ENCODE peak calls at places on chromosomes 4 and X, in four cellular contexts. B is head of caudate nucleus; U is psoas muscle; Z is activated naive CD4-positive, alpha-beta T cell treated with anti-CD3 and anti-CD28 coated beads for 36 hours. K is an unnamed sample.

GRCh38 chrX:141341341-141341740 is 99.0 kb upstream of the SPANXC start:
- DNase-seq in Z (no peak), B (no peak), U (no peak), K (peak; percentile 3)

GRCh38 chr4:153160856-153161598 is 43.2 kb upstream of the TRIM2 start:
- DNase-seq in B (no peak), U (no peak), Z (no peak), K (no peak)

GRCh38 chr4:158079661-158080060 is 93.2 kb downstream of the GASK1B start:
- DNase-seq in Z (no peak), B (no peak), U (no peak), K (no peak)

GRCh38 chr4:177302371-177303100 is 7.1 kb upstream of the NEIL3 start:
- DNase-seq in U (no peak), Z (no peak), B (no peak), K (no peak)

GRCh38 chr4:183721207-183722081 is 62.4 kb downstream of the TRAPPC11 start:
- DNase-seq in B (peak; percentile 46), U (peak; percentile 76), Z (peak; percentile 66), K (peak; percentile 83)

GRCh38 chrX:16144420-16144819 is 21.1 kb downstream of the GRPR start:
- DNase-seq in Z (no peak), U (no peak), B (no peak), K (no peak)

GRCh38 chr4:55444822-55445221 is 49.1 kb downstream of the TMEM165 start:
- DNase-seq in U (no peak), B (no peak), Z (peak; percentile 12), K (no peak)

GRCh38 chr4:125741825-125742452 is 427.2 kb downstream of the FAT4 start:
- DNase-seq in U (no peak), B (no peak), Z (no peak), K (no peak)

GRCh38 chr4:76233967-76234678 is 17.4 kb upstream of the FAM47E start:
- DNase-seq in Z (no peak), U (no peak), B (no peak), K (no peak)

GRCh38 chr4:98716796-98717195 is 58.4 kb upstream of the TSPAN5 start:
- DNase-seq in U (no peak), B (no peak), Z (no peak), K (no peak)

GRCh38 chr4:55468724-55469123 is 73.0 kb downstream of the TMEM165 start:
- DNase-seq in Z (no peak), B (no peak), U (no peak), K (no peak)

GRCh38 chr4:22416403-22416802 is 99.5 kb downstream of the ADGRA3 start:
- DNase-seq in B (no peak), Z (no peak), U (no peak), K (no peak)

GRCh38 chr4:147195386-147195785 is 249.7 kb upstream of the TTC29 start:
- DNase-seq in B (no peak), U (no peak), Z (no peak), K (no peak)

GRCh38 chr4:41882622-41883347 is 52.4 kb upstream of the TMEM33 start:
- DNase-seq in U (peak; percentile 59), B (no peak), Z (peak; percentile 63), K (peak; percentile 49)

GRCh38 chr4:184983660-184984356 is 34.5 kb upstream of the HELT start:
- DNase-seq in Z (peak; percentile 83), U (peak; percentile 79), B (peak; percentile 82), K (peak; percentile 69)

GRCh38 chr4:119834901-119835300 is 206.3 kb upstream of the PDE5A start:
- DNase-seq in B (no peak), Z (no peak), U (no peak), K (no peak)

GRCh38 chr4:24583451-24584174 is 741 bp downstream of the DHX15 start:
- DNase-seq in B (peak; percentile 66), U (peak; percentile 73), Z (peak; percentile 71), K (peak; percentile 59)

GRCh38 chr4:26993541-26993940 is 132.9 kb downstream of the STIM2 start:
- DNase-seq in B (no peak), U (no peak), Z (no peak), K (no peak)

GRCh38 chr4:79678472-79679202 is 270.6 kb upstream of the GK2 start:
- DNase-seq in U (no peak), Z (no peak), B (no peak), K (no peak)

GRCh38 chrX:35115205-35115604 is 172.6 kb downstream of the FAM47B start:
- DNase-seq in U (no peak), Z (no peak), B (no peak), K (no peak)

GRCh38 chrX:108309144-108309543 is 129.1 kb downstream of the COL4A6 start:
- DNase-seq in B (no peak), U (no peak), Z (no peak), K (no peak)